ENCODE peak calls at places on chromosomes 13 and 19, in eight cellular contexts. O, Q, A, Y, G, R, C and W are unnamed samples.

GRCh38 chr19:43562698-43563241 is 12.6 kb downstream of the XRCC1 start:
- DNase-seq in C (peak), Y (no peak), Q (no peak), A (no peak), G (peak), O (no peak), R (no peak), W (peak)

GRCh38 chr19:57566396-57567256 is 7.0 kb upstream of the ZNF550 start:
- DNase-seq in Q (no peak), C (no peak), G (no peak), O (no peak), Y (peak), R (peak), A (peak), W (no peak)

GRCh38 chr13:34591801-34592454 is 350.1 kb upstream of the NBEA start:
- DNase-seq in Q (no peak), C (no peak), A (no peak), G (no peak), R (no peak), O (no peak), Y (no peak), W (no peak)

GRCh38 chr13:53200498-53201453 is 172.2 kb downstream of the OLFM4 start:
- DNase-seq in C (no peak), O (no peak), Q (peak), R (no peak), A (peak), G (no peak), Y (no peak), W (no peak)

GRCh38 chr13:47897411-47898050 is 103.5 kb downstream of the SUCLA2 start:
- DNase-seq in R (no peak), O (peak), G (no peak), Q (no peak), C (no peak), A (peak), Y (no peak), W (no peak)

GRCh38 chr19:46082728-46083050 is 41.8 kb downstream of the IGFL3 start:
- DNase-seq in R (no peak), G (no peak), O (no peak), A (no peak), C (no peak), Y (no peak), Q (no peak), W (no peak)

GRCh38 chr19:36577271-36577996 is 4.3 kb upstream of the ZNF529 start:
- DNase-seq in C (no peak), R (no peak), O (no peak), A (no peak), Q (no peak), G (no peak), Y (no peak), W (no peak)

GRCh38 chr13:107900775-107901174 is 314.6 kb downstream of the LIG4 start:
- DNase-seq in G (peak), Q (no peak), Y (no peak), A (no peak), O (no peak), C (no peak), R (peak), W (no peak)

GRCh38 chr13:27374650-27375049 is 49.8 kb upstream of the GTF3A start:
- DNase-seq in A (peak), R (peak), G (peak), Y (peak), Q (no peak), O (peak), C (no peak), W (no peak)

GRCh38 chr13:36341718-36342117 is 4.5 kb downstream of the SPART start:
- DNase-seq in Y (no peak), R (no peak), C (no peak), G (no peak), O (no peak), A (no peak), Q (no peak), W (no peak)

GRCh38 chr13:24159362-24159761 is 1.2 kb upstream of the SPATA13 start:
- DNase-seq in A (no peak), G (no peak), Q (no peak), O (no peak), Y (no peak), R (no peak), C (no peak), W (no peak)

GRCh38 chr13:44833626-44834025 is 155.6 kb downstream of the NUFIP1 start:
- DNase-seq in R (no peak), G (no peak), Q (no peak), O (no peak), C (no peak), A (no peak), Y (no peak), W (no peak)

GRCh38 chr13:44842158-44842557 is 147.1 kb downstream of the NUFIP1 start:
- DNase-seq in G (peak), C (no peak), Q (no peak), A (no peak), Y (no peak), O (no peak), R (no peak), W (no peak)

GRCh38 chr13:44840131-44840530 is 149.1 kb downstream of the NUFIP1 start:
- DNase-seq in Y (no peak), C (no peak), Q (no peak), O (no peak), A (no peak), G (peak), R (no peak), W (no peak)

GRCh38 chr13:44834404-44834803 is 154.9 kb downstream of the NUFIP1 start:
- DNase-seq in R (no peak), O (no peak), Y (no peak), Q (no peak), A (no peak), G (no peak), C (no peak), W (no peak)

GRCh38 chr13:44837250-44837649 is 152.0 kb downstream of the NUFIP1 start:
- DNase-seq in Q (no peak), O (no peak), R (no peak), C (no peak), G (peak), Y (no peak), A (no peak), W (no peak)
- H3K27ac ChIP-seq in Q (no peak), O (no peak), R (no peak), C (no peak), G (peak), Y (no peak), A (no peak), W (no peak)

GRCh38 chr13:40352385-40352778 is 314.1 kb downstream of the FOXO1 start:
- DNase-seq in Q (no peak), G (no peak), Y (no peak), R (no peak), O (no peak), A (no peak), C (no peak), W (no peak)

GRCh38 chr13:40352807-40353562 is 313.5 kb downstream of the FOXO1 start:
- DNase-seq in Q (no peak), Y (no peak), C (no peak), R (no peak), G (no peak), A (no peak), O (no peak), W (no peak)

GRCh38 chr13:40351537-40352384 is 314.7 kb downstream of the FOXO1 start:
- DNase-seq in A (no peak), R (no peak), C (no peak), G (no peak), Q (no peak), Y (no peak), O (peak), W (no peak)

GRCh38 chr13:40348096-40348679 is 318.3 kb downstream of the FOXO1 start:
- DNase-seq in Y (no peak), A (no peak), G (no peak), O (peak), R (no peak), Q (no peak), C (no peak), W (no peak)

GRCh38 chr13:40350283-40350992 is 316.0 kb downstream of the FOXO1 start:
- DNase-seq in Y (no peak), Q (no peak), O (no peak), G (no peak), A (no peak), R (no peak), C (no peak), W (no peak)
- TF ChIP-seq POLR2AphosphoS5 in Y (no peak), Q (no peak), O (no peak), G (no peak), A (no peak), R (no peak), C (no peak), W (no peak)

GRCh38 chr13:31263346-31263745 is 63.6 kb downstream of the B3GLCT start:
- DNase-seq in R (no peak), A (no peak), Q (no peak), C (no peak), G (no peak), O (no peak), Y (no peak), W (no peak)
- TF ChIP-seq EZH2 in R (no peak), A (no peak), Q (no peak), C (no peak), G (no peak), O (no peak), Y (no peak), W (no peak)

GRCh38 chr13:44575035-44575434 is 1.1 kb downstream of the TSC22D1 start:
- DNase-seq in C (no peak), G (no peak), Q (no peak), R (no peak), Y (no peak), A (no peak), O (no peak), W (no peak)
- H3K27ac ChIP-seq in C (no peak), G (no peak), Q (no peak), R (no peak), Y (no peak), A (no peak), O (no peak), W (no peak)

DNA sequence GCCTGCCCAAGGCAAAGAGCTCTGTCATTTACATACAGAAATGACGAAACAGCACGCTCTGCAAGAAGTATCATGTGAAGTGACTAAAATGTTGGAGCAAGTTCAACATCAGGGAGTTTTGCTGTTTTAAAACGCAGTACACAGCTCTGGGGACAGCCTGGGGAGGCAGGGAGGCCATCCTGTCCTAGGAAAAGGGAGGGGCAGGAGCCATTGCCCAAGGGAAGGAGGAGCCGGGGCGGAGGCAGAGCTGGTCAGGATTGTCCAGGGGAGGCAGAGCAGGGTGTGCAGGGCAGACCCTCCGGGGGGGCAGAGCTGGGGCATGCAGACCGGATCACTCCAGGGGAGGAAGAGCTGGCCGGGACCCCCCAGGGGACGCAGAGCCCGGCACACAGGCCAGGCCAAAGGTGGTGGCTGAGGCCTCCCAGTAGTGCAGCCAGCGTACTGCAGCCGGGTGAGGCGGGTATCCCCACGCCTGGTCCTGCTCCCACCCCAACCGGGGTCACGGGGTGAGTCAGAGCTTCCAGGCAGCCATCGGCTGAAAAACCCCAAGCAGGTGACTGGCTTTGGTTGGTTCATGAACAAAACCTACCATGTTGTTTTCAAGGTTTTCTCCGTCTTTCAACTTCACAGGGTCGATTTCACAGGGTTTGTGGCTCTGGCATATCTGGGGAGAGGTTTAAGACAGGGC is 41.9 kb upstream of the C13orf46 start:
- DNase-seq in G (no peak), O (no peak), C (no peak), R (no peak), Y (no peak), Q (no peak), A (no peak), W (no peak)
- TF ChIP-seq POLR2AphosphoS5 in G (peak), O (no peak), C (no peak), R (no peak), Y (no peak), Q (no peak), A (no peak), W (no peak)

DNA sequence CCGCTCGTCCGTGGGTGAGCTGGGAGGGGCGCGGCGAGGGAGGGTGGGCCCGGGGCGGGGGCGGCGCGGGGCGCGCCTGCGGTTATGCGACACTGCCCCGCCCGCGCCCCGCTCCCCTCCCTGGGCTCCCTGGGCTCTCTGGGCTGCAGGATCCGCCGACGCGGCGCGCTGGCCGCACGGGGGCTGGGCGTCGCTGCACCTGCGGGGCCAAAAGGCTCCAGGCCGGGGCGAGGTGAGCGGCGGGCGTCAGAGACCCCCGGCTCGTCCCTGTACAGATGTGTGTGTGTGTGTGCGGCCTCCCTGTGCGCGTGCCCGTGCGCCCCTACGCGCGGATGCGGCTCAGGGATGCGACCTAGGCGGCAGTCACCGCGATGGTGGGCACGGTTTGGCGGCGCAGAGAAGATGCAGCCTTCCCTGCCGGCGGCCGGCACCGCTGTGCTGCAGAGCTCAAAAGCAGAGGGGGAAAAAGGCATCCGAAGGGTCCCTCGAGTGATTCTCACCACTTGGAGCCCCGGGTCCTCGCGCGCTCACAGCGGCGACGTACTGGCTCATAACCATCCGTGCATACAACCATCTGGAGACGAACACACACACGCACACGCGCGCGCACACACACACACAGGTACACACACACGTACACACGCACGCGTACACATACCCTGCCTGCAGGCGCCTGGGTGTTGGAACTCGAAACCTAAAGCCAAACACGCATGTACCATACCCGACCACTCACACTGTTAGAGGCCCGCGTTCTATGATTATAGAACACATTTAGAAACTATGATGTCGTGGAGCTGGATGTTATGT is 704 bp downstream of the ATP8A2 start:
- DNase-seq in O (no peak), Q (no peak), A (peak), Y (no peak), R (no peak), G (no peak), C (no peak), W (no peak)
- TF ChIP-seq EZH2 in O (no peak), Q (peak), A (no peak), Y (no peak), R (no peak), G (peak), C (no peak), W (no peak)

GRCh38 chr19:12800873-12801465 is 631 bp downstream of the PRDX2 start:
- DNase-seq in Y (no peak), G (no peak), A (peak), R (peak), O (peak), Q (no peak), C (no peak), W (no peak)

GRCh38 chr19:12801466-12802266 is at the start of the genes PRDX2 and THSD8:
- DNase-seq in Y (no peak), Q (no peak), C (no peak), G (peak), R (peak), O (peak), A (peak), W (no peak)

GRCh38 chr19:12802267-12803106 is 618 bp downstream of the THSD8 start:
- DNase-seq in R (no peak), A (no peak), C (no peak), Q (no peak), Y (no peak), O (no peak), G (no peak), W (no peak)

GRCh38 chr19:12804051-12804450 is 2.2 kb downstream of the THSD8 start:
- DNase-seq in R (no peak), C (no peak), Q (no peak), G (no peak), Y (no peak), O (no peak), A (no peak), W (no peak)

DNA sequence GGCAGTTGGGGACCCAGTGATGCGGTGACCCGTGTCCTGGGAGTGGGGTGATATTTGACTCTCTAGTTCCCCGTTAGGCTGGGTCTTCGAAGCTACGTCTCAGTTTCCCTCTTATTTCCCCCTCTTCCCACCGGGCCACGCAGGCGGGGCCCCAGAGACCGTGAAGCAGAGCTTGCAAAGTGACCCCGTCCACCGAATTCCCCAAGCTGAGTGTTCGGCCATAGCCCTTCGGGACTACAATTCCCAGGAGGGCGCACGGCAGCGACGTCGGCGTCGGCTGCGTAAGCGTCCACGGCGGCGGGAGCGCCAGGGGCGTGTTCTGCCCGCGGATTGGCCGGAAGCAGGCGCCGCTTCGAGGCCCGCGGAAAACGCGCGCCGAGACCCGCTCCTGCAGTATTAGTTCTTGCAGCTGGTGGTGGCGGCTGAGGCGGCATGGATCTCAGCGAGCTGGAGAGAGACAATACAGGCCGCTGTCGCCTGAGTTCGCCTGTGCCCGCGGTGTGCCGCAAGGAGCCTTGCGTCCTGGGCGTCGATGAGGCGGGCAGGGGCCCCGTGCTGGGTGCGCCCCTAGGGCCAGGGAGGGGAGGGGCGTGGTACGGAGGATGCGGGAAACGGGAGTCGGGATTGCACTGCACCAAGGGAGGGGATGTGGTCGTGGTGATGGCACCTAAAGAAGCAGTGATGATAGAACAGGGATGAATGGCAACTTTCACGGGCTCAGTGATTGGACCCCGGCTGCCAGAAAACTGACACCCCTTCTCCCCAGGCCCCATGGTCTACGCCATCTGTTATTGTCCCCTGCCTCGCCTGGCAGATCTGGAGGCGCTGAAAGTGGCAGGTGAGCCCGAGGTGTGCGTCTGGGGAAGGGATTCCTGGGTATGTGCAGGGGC is at the start of gene RNASEH2A:
- DNase-seq in Y (peak), G (peak), O (peak), C (no peak), R (peak), A (peak), Q (no peak), W (no peak)
- H3K27ac ChIP-seq in Y (peak), G (no peak), O (peak), C (peak), R (peak), A (peak), Q (peak), W (peak)

DNA sequence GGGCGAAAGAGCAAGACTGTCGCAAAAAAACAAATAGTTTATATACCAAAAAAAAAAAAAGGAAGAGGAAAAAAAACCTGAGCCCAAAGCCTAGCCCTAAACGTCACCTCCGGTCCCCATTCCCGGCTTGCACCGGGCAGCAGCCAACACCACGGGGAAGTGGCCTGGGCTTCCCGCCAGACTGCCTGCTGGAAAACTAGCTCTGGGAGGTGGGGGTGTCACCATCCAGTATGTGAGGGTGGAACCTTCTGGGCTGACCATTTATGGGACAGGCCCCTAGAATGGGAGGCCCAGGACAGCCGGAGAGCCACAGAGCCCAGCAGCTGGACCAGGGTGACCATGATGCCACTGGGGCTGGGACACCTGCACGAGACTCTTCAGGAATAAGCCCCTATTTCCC is 37.3 kb downstream of the IL12RB1 start:
- DNase-seq in O (no peak), G (peak), A (no peak), Y (no peak), R (no peak), C (no peak), Q (no peak), W (no peak)
- TF ChIP-seq POLR2AphosphoS5 in O (no peak), G (no peak), A (no peak), Y (no peak), R (no peak), C (no peak), Q (no peak), W (no peak)